ENCODE peak calls at places on chromosomes 2 and 18, in four cellular contexts. W is hippocampal formation; A is breast epithelium; C is activated CD8-positive, alpha-beta memory T cell treated with anti-CD3 and anti-CD28 coated beads for 24 hours. L is an unnamed sample.
A peak's percentile ranks its signal among the peaks of the same experiment; 100 is the strongest.

GRCh38 chr2:15811367-15811766 is 129.0 kb upstream of the MYCN start:
- DNase-seq in W (no peak), A (no peak), C (no peak), L (no peak)

GRCh38 chr18:2883137-2883671 is 36.4 kb downstream of the EMILIN2 start:
- DNase-seq in W (no peak), A (no peak), C (peak; percentile 77), L (peak; percentile 79)

GRCh38 chr2:68336192-68336591 is 16.4 kb upstream of the CNRIP1 start:
- DNase-seq in W (peak; percentile 5), A (no peak), C (no peak), L (no peak)

GRCh38 chr18:79948719-79949411 is 2.6 kb downstream of the SLC66A2 start:
- DNase-seq in W (no peak), A (no peak), C (peak; percentile 47), L (peak; percentile 30)

GRCh38 chr2:230614040-230614439 is 98.6 kb upstream of the CAB39 start:
- DNase-seq in W (no peak), A (no peak), C (no peak), L (no peak)

GRCh38 chr2:37188570-37188969 is at the start of gene SULT6B1:
- DNase-seq in W (no peak), A (no peak), C (no peak), L (no peak)

GRCh38 chr18:61503688-61504087 is 170.5 kb downstream of the CDH20 start:
- DNase-seq in W (no peak), A (no peak), C (no peak), L (no peak)

GRCh38 chr2:42863320-42863719 is 70.9 kb upstream of the HAAO start:
- DNase-seq in W (no peak), A (no peak), C (no peak), L (no peak)

GRCh38 chr18:79693561-79694205 is 14.1 kb downstream of the CTDP1 start:
- DNase-seq in W (no peak), A (no peak), C (no peak), L (no peak)

GRCh38 chr2:238730001-238730669 is 117.8 kb upstream of the TWIST2 start:
- DNase-seq in W (no peak), A (no peak), C (no peak), L (no peak)